ENCODE peak calls at places on chromosomes 7 and 10, in four cellular contexts. One of them, this sample, is unnamed.

GRCh38 chr10:58661336-58661735 is 148.7 kb downstream of the BICC1 start:
- DNase-seq in astrocyte: peak; percentile 79
- DNase-seq in A549: no peak
- DNase-seq in K562: no peak
- DNase-seq in this sample: no peak

GRCh38 chr10:16965740-16966447 is 148.7 kb upstream of the RSU1 start:
- DNase-seq in K562: no peak
- DNase-seq in astrocyte: peak; percentile 100
- DNase-seq in A549: peak; percentile 60
- DNase-seq in this sample: no peak

GRCh38 chr7:98338441-98338840 is 57.0 kb downstream of the BRI3 start:
- DNase-seq in A549: no peak
- DNase-seq in astrocyte: no peak
- DNase-seq in K562: no peak
- DNase-seq in this sample: no peak

GRCh38 chr7:134527979-134528371 is 608 bp downstream of the AKR1B10 start:
- DNase-seq in K562: no peak
- DNase-seq in astrocyte: peak; percentile 74
- DNase-seq in A549: no peak
- DNase-seq in this sample: peak; percentile 68

GRCh38 chr10:120426306-120426705 is 30.7 kb upstream of the PLPP4 start:
- DNase-seq in astrocyte: peak; percentile 84
- DNase-seq in A549: no peak
- DNase-seq in K562: no peak
- DNase-seq in this sample: no peak

GRCh38 chr10:70267161-70267933 is 16.5 kb downstream of the NPFFR1 start:
- DNase-seq in astrocyte: peak; percentile 96
- DNase-seq in K562: peak; percentile 33
- DNase-seq in A549: peak; percentile 73
- DNase-seq in this sample: peak; percentile 79

GRCh38 chr7:17301491-17302101 is 3.1 kb downstream of the AHR start:
- DNase-seq in A549: no peak
- DNase-seq in astrocyte: no peak
- DNase-seq in K562: peak; percentile 13
- DNase-seq in this sample: peak; percentile 52

GRCh38 chr7:35487841-35488240 is 207.1 kb downstream of the HERPUD2 start:
- DNase-seq in astrocyte: no peak
- DNase-seq in K562: no peak
- DNase-seq in A549: no peak
- DNase-seq in this sample: no peak

GRCh38 chr10:13658256-13658655 is 71.5 kb downstream of the PRPF18 start:
- DNase-seq in A549: no peak
- DNase-seq in K562: no peak
- DNase-seq in astrocyte: no peak
- DNase-seq in this sample: no peak

DNA sequence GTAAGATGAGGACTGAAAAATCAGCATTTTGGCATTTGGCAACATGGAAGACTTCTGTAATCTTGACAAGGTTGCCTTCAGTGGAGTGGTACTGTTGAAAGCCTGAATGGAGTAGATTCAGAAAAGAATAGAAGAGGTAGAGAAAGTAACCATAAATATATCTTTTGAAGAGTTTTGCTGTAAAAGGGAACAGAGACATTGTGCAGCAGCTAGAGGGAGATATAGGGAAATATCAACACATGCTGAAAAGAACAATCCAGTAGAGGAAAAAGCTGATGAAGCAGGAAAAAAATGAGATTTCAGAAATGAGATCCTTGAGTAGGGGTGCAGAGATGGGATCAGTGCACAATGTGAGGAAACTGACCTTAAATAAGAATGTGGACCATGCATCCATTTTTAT is 60.0 kb downstream of the RAPGEF5 start:
- DNase-seq in astrocyte: no peak
- DNase-seq in A549: no peak
- DNase-seq in K562: no peak
- DNase-seq in this sample: no peak
- TF ChIP-seq CTCF in astrocyte: no peak
- TF ChIP-seq CTCF in A549: no peak
- TF ChIP-seq CTCF in K562: peak; percentile 20
- TF ChIP-seq CTCF in this sample: no peak

DNA sequence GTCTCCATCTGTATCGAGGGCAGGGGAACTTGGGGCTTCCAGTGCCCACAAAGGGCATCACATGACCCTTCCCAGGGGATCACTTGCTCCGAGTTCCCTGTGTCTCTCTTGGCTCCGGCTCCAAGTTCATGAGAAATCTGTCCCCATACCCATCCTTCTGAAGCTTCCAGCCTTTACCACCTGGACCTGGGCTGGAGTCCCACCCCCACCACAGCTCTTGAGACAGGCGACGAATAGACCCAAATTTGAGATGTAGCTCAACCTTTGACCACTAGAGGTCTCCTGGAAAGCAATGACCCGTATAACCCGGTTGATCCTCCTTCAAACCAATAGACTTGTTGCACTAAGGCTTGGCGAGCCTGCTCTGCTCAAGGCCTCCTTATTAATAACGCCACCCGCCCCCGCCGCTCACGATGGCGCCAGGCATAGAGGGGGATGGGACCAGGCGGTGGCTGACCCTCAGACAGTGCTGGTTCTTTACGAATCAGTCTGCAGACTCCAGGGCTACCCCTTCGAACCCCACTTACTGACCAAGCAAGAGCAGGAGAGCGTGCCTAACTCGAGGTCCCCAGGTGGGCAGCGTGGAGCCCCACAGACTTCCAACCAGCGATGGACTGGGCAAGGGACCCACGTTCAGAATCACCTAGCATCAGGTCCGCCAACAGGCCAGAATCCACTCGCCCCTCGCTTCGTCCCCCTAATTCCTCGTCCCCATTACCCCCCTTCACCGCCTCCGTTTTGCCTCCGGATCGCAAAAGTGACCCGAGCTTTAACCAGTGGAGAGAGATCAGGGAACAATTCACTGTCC is 4.4 kb upstream of the ARID5B start:
- DNase-seq in K562: peak; percentile 89
- DNase-seq in A549: peak; percentile 89
- DNase-seq in astrocyte: peak; percentile 47
- DNase-seq in this sample: peak; percentile 88
- TF ChIP-seq CTCF in K562: peak; percentile 91
- TF ChIP-seq CTCF in A549: peak; percentile 58
- TF ChIP-seq CTCF in astrocyte: peak; percentile 57
- TF ChIP-seq CTCF in this sample: peak; percentile 77

DNA sequence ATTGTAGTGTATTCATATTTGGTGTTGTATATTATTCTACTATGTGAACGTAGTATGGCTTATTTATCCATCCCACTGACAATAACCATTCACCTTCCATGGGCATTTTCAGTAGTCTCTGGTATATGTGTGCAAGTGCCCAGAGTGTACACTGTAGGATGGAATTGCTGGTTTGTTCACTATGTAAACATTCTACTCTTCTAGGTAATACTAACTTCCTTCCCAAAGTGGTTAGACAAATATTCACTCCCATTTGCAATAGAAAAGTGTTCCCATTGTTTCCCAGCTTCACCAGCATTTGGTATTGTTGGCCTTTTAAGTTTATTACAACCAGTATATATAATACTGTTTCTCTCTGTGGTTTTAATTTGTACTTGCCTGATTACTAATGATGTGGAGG is 153.7 kb downstream of the C7orf25 start:
- DNase-seq in astrocyte: no peak
- DNase-seq in K562: no peak
- DNase-seq in A549: no peak
- DNase-seq in this sample: no peak
- TF ChIP-seq CTCF in astrocyte: no peak
- TF ChIP-seq CTCF in K562: no peak
- TF ChIP-seq CTCF in A549: no peak
- TF ChIP-seq CTCF in this sample: no peak

GRCh38 chr10:48885376-48885775 is 54.3 kb downstream of the LRRC18 start:
- DNase-seq in K562: peak; percentile 70
- DNase-seq in A549: peak; percentile 43
- DNase-seq in astrocyte: no peak
- DNase-seq in this sample: no peak
- TF ChIP-seq CTCF in K562: peak; percentile 55
- TF ChIP-seq CTCF in A549: no peak
- TF ChIP-seq CTCF in astrocyte: no peak
- TF ChIP-seq CTCF in this sample: peak; percentile 24

DNA sequence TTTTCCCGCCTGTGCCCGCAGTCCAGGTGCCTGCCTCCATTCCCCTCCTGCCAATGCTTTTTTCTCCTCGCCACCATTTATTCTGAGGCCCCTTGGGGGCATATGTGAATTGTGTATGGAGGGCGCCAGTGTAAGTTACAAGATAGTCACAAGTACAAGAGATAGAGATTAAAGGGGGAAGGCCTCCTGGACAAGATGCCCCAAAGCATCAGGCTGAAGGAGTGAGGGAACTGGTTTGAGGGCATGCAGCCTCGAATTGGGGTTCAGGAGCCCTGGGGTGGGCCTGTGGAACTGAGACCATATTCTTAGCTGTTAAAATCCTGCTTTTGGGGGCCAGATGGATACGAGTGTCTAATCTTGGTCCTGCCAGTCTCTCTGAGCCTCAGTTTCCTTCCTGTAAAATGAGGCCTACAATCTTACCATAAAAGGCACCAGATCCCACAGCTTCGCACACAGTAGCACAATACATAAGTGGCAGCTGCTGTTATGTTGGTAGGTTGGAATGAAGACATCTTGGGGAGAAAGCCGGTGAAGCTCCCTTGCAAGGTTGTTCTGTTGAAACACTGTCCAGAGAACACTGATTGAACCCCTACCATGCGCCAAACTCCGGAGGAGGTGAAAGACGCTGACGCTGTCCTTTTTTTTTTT is 545 bp upstream of the COMTD1 start:
- DNase-seq in K562: no peak
- DNase-seq in A549: no peak
- DNase-seq in astrocyte: no peak
- DNase-seq in this sample: no peak
- TF ChIP-seq CTCF in K562: no peak
- TF ChIP-seq CTCF in A549: no peak
- TF ChIP-seq CTCF in astrocyte: no peak
- TF ChIP-seq CTCF in this sample: no peak

DNA sequence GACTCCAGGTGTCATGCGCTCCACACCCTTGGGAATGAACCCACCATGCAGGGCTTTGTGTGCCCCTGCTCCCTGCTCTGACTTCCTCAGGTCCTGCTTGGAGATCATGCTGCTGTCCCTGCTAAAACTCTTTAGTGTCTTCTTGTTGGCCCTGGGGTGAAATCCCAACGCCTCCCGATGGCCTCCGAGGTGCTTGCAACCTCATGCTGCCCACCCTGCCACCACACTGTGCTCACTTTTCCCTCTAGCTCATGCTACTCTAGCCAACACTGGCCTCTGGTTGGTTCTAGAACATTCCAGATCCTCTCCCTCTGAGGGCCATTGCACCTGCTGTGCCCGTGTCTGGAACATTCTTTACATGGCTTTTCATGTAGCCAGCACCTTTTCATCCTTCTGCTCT is 227.7 kb downstream of the ADAM12 start:
- DNase-seq in A549: no peak
- DNase-seq in K562: no peak
- DNase-seq in astrocyte: no peak
- DNase-seq in this sample: no peak
- TF ChIP-seq CTCF in A549: no peak
- TF ChIP-seq CTCF in K562: no peak
- TF ChIP-seq CTCF in astrocyte: no peak
- TF ChIP-seq CTCF in this sample: no peak

GRCh38 chr7:126804604-126805003 is 448.1 kb downstream of the GRM8 start:
- DNase-seq in astrocyte: no peak
- DNase-seq in A549: no peak
- DNase-seq in K562: no peak
- DNase-seq in this sample: no peak

GRCh38 chr7:126803990-126804389 is 448.8 kb downstream of the GRM8 start:
- DNase-seq in K562: no peak
- DNase-seq in astrocyte: peak; percentile 3
- DNase-seq in A549: no peak
- DNase-seq in this sample: no peak

GRCh38 chr7:126805351-126805750 is 447.4 kb downstream of the GRM8 start:
- DNase-seq in A549: no peak
- DNase-seq in K562: no peak
- DNase-seq in astrocyte: no peak
- DNase-seq in this sample: no peak

GRCh38 chr7:126801738-126802137 is 451.0 kb downstream of the GRM8 start:
- DNase-seq in K562: no peak
- DNase-seq in A549: no peak
- DNase-seq in astrocyte: no peak
- DNase-seq in this sample: no peak

DNA sequence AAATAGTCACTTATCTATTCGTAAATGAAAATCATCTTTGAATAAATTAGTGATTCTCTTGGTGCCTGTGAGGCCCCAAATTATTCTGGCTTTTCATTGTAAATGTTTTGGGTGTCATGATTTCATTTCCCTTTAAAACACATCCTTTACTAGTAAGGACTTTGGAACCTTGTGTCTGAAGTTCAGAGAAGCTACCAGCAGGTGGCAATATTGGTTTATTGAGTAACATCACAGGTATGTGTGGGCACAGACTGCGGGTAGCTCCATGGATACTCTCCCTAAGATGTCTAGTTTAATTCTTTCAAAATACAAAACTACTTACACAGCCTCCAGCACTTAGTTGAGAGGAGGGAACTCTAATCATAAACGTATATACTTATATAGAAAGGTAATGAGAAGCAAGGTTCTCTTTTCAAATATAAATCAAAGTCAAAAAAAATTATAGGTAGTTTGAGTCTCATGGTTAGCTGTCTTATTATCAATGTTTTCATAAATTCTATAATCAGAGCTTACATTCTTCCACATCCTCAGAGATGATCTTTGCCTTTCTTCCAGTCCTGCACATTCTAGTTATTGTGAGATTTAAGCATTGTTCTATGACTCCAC is 449.6 kb downstream of the GRM8 start:
- DNase-seq in astrocyte: peak; percentile 52
- DNase-seq in A549: peak; percentile 22
- DNase-seq in K562: peak; percentile 77
- DNase-seq in this sample: peak; percentile 61
- TF ChIP-seq CTCF in astrocyte: peak; percentile 71
- TF ChIP-seq CTCF in A549: peak; percentile 64
- TF ChIP-seq CTCF in K562: peak; percentile 67
- TF ChIP-seq CTCF in this sample: peak; percentile 63

GRCh38 chr10:122145113-122145512 is 126.0 kb upstream of the BTBD16 start:
- DNase-seq in K562: no peak
- DNase-seq in A549: no peak
- DNase-seq in astrocyte: no peak
- DNase-seq in this sample: no peak
- TF ChIP-seq CTCF in K562: no peak
- TF ChIP-seq CTCF in A549: no peak
- TF ChIP-seq CTCF in astrocyte: no peak
- TF ChIP-seq CTCF in this sample: no peak

GRCh38 chr10:122374246-122374858 is at the start of gene PLEKHA1:
- DNase-seq in K562: peak; percentile 78
- DNase-seq in A549: peak; percentile 90
- DNase-seq in astrocyte: peak; percentile 87
- DNase-seq in this sample: peak; percentile 94

GRCh38 chr10:122374859-122375721 is 582 bp downstream of the PLEKHA1 start:
- DNase-seq in astrocyte: peak; percentile 64
- DNase-seq in K562: peak; percentile 36
- DNase-seq in A549: peak; percentile 49
- DNase-seq in this sample: peak; percentile 57

GRCh38 chr10:122373713-122374112 is 795 bp upstream of the PLEKHA1 start:
- DNase-seq in A549: peak; percentile 16
- DNase-seq in K562: no peak
- DNase-seq in astrocyte: no peak
- DNase-seq in this sample: no peak

GRCh38 chr10:122376364-122376961 is 2.0 kb downstream of the PLEKHA1 start:
- DNase-seq in astrocyte: no peak
- DNase-seq in A549: no peak
- DNase-seq in K562: no peak
- DNase-seq in this sample: no peak

GRCh38 chr10:122375761-122376160 is 1.3 kb downstream of the PLEKHA1 start:
- DNase-seq in astrocyte: no peak
- DNase-seq in A549: no peak
- DNase-seq in K562: no peak
- DNase-seq in this sample: no peak
- TF ChIP-seq CTCF in astrocyte: no peak
- TF ChIP-seq CTCF in A549: no peak
- TF ChIP-seq CTCF in K562: no peak
- TF ChIP-seq CTCF in this sample: no peak